ENCODE peak calls at places on chromosomes 1 and 21, in nine cellular contexts. J is psoas muscle, Q is fibroblast of pulmonary artery, X is breast epithelium, P is AG10803, I is upper lobe of right lung, D is type B pancreatic cell, R is chondrocyte, B is lower lobe of right lung. A is an unnamed sample.

GRCh38 chr1:39687243-39687642 is 4.0 kb downstream of the HPCAL4 start:
- DNase-seq in J (no peak), Q (no peak), X (no peak), P (no peak), I (no peak), D (no peak), R (peak; percentile 18), B (no peak), A (no peak)

GRCh38 chr1:204623894-204624361 is 61.6 kb downstream of the LRRN2 start:
- DNase-seq in J (no peak), Q (no peak), X (no peak), P (no peak), I (no peak), D (no peak), R (no peak), B (no peak), A (no peak)

GRCh38 chr1:165897326-165898303 is 70.2 kb downstream of the UCK2 start:
- DNase-seq in J (no peak), Q (peak; percentile 56), X (no peak), P (peak; percentile 79), I (no peak), D (no peak), R (no peak), B (no peak), A (no peak)

GRCh38 chr1:32984090-32984828 is 19.6 kb upstream of the RNF19B start:
- DNase-seq in J (no peak), Q (peak; percentile 50), X (no peak), P (peak; percentile 85), I (no peak), D (no peak), R (no peak), B (no peak), A (no peak)

GRCh38 chr21:21114456-21114855 is 116.2 kb downstream of the NCAM2 start:
- DNase-seq in J (no peak), Q (no peak), X (no peak), P (no peak), I (no peak), D (no peak), R (no peak), B (no peak), A (no peak)

GRCh38 chr1:100229681-100230443 is 19.8 kb downstream of the DBT start:
- DNase-seq in J (no peak), Q (no peak), X (no peak), P (no peak), I (no peak), D (no peak), R (no peak), B (no peak), A (no peak)

GRCh38 chr1:19087737-19088594 is 122.1 kb downstream of the UBR4 start:
- DNase-seq in J (no peak), Q (no peak), X (no peak), P (no peak), I (no peak), D (no peak), R (no peak), B (no peak), A (no peak)

GRCh38 chr1:202189012-202189790 is 4.4 kb upstream of the LGR6 start:
- DNase-seq in J (peak; percentile 79), Q (peak; percentile 62), X (peak; percentile 77), P (peak; percentile 43), I (peak; percentile 90), D (peak; percentile 87), R (no peak), B (peak; percentile 87), A (peak; percentile 93)

GRCh38 chr1:111275079-111275478 is 15.6 kb upstream of the CHIA start:
- DNase-seq in J (peak; percentile 61), Q (peak; percentile 46), X (no peak), P (peak; percentile 95), I (no peak), D (no peak), R (no peak), B (no peak), A (no peak)

GRCh38 chr1:113243529-113243928 is 146.8 kb upstream of the MAGI3 start:
- DNase-seq in J (no peak), Q (no peak), X (no peak), P (no peak), I (no peak), D (no peak), R (no peak), B (no peak), A (no peak)

GRCh38 chr1:59055908-59056719 is 240.8 kb upstream of the FGGY start:
- DNase-seq in J (no peak), Q (no peak), X (no peak), P (peak; percentile 57), I (no peak), D (no peak), R (no peak), B (no peak), A (no peak)

GRCh38 chr1:59054172-59054571 is 242.7 kb upstream of the FGGY start:
- DNase-seq in J (no peak), Q (no peak), X (no peak), P (no peak), I (no peak), D (no peak), R (no peak), B (no peak), A (no peak)

GRCh38 chr1:59058681-59059441 is 238.0 kb upstream of the FGGY start:
- DNase-seq in J (no peak), Q (no peak), X (no peak), P (no peak), I (no peak), D (no peak), R (no peak), B (no peak), A (no peak)

GRCh38 chr1:59057801-59058200 is 239.1 kb upstream of the FGGY start:
- DNase-seq in J (no peak), Q (no peak), X (no peak), P (peak; percentile 54), I (no peak), D (no peak), R (no peak), B (no peak), A (no peak)

DNA sequence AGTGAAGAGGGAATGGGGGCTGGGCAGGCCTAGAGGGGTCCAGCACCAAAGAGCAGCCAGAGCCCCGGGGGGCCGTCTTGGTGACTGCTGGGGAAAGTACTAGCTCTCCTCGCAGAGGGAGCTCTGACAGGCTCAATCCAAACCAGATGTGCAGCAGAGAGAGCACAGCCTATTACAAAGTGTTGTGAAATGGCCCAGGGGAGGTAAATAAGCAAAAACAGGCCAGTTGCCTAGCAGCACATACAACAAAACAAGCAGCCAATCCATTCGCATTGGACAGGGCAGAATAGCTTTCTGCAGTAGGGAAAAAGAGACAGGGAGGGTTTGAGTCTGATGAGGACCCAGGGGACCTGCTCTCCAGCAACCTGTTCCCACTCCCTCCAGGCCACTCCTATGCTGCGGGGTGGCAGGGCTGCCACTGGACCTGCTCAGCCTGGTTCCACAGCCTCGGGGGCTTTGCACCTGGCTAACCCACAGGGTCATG is 239.6 kb upstream of the FGGY start:
- DNase-seq in J (peak; percentile 83), Q (peak; percentile 99), X (peak; percentile 64), P (peak; percentile 99), I (no peak), D (peak; percentile 73), R (no peak), B (peak; percentile 58), A (no peak)
- TF ChIP-seq CTCF in J (peak; percentile 5), Q (peak; percentile 19), X (no peak), P (peak; percentile 26), I (no peak), D (no peak), R (peak; percentile 30), B (no peak), A (no peak)

GRCh38 chr1:162229534-162229933 is 147.1 kb downstream of the SPATA46 start:
- DNase-seq in J (no peak), Q (no peak), X (no peak), P (no peak), I (no peak), D (no peak), R (no peak), B (no peak), A (no peak)
- TF ChIP-seq CTCF in J (no peak), Q (no peak), X (no peak), P (no peak), I (no peak), D (no peak), R (no peak), B (no peak), A (no peak)

GRCh38 chr1:35222322-35223108 is 29.6 kb upstream of the SFPQ start:
- DNase-seq in J (no peak), Q (peak; percentile 93), X (no peak), P (peak; percentile 89), I (no peak), D (no peak), R (no peak), B (no peak), A (no peak)

GRCh38 chr1:35215346-35215745 is 22.4 kb upstream of the SFPQ start:
- DNase-seq in J (no peak), Q (no peak), X (no peak), P (no peak), I (no peak), D (no peak), R (no peak), B (no peak), A (no peak)

GRCh38 chr1:35226546-35226945 is 33.6 kb upstream of the SFPQ start:
- DNase-seq in J (no peak), Q (no peak), X (no peak), P (no peak), I (no peak), D (no peak), R (no peak), B (no peak), A (no peak)

GRCh38 chr1:35223109-35223630 is 30.2 kb upstream of the SFPQ start:
- DNase-seq in J (no peak), Q (peak; percentile 41), X (no peak), P (no peak), I (no peak), D (no peak), R (no peak), B (no peak), A (no peak)

GRCh38 chr1:35220976-35221375 is 28.0 kb upstream of the SFPQ start:
- DNase-seq in J (no peak), Q (peak; percentile 28), X (no peak), P (no peak), I (no peak), D (no peak), R (no peak), B (no peak), A (peak; percentile 31)
- TF ChIP-seq CTCF in J (no peak), Q (peak; percentile 55), X (peak; percentile 8), P (peak; percentile 30), I (peak; percentile 20), D (peak; percentile 71), R (peak; percentile 61), B (peak; percentile 20), A (peak; percentile 25)

DNA sequence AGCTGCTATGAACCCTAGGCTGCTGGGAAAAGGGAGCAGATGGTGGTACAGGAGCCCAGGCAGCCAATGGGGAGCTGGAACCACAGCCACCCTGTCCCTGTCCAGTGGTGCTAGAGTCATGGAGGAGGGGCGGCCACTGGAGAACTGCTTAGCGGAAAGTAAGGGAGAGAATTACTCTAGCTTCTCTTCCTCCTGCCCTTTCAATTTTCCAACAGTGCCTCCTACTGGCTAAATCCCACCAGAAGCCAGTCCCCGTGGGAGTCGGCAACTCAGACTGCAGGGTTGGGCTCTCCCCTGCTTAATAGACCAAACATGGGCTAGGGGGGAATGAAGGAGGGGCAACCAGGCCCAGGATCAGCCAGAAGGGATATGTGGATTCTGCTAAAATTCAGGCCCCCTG is 154.5 kb downstream of the ACTL8 start:
- DNase-seq in J (no peak), Q (peak; percentile 22), X (no peak), P (peak; percentile 33), I (peak; percentile 46), D (no peak), R (peak; percentile 30), B (no peak), A (no peak)
- TF ChIP-seq CTCF in J (no peak), Q (peak; percentile 36), X (no peak), P (peak; percentile 56), I (peak; percentile 16), D (peak; percentile 42), R (peak; percentile 26), B (peak; percentile 16), A (no peak)

A was measured in D721Med.